ENCODE peak calls at places on chromosome 11, in five cellular contexts. I is GM12878, N is H1, R is K562, Z is HepG2. K is an unnamed sample.

GRCh38 chr11:101428918-101429317 is 154.9 kb downstream of the TRPC6 start:
- DNase-seq in Z (peak), R (no peak), N (no peak), I (no peak), K (no peak)

GRCh38 chr11:29272019-29272654 is 744.7 kb downstream of the KCNA4 start:
- DNase-seq in I (no peak), N (no peak), R (no peak), Z (no peak), K (no peak)

GRCh38 chr11:45266693-45267451 is 19.3 kb downstream of the SYT13 start:
- DNase-seq in N (peak), R (peak), I (no peak), Z (peak), K (no peak)

GRCh38 chr11:131763193-131763890 is 392.9 kb downstream of the NTM start:
- DNase-seq in I (no peak), N (no peak), R (no peak), Z (no peak), K (peak)

GRCh38 chr11:42251984-42252383 is 792.5 kb upstream of the LRRC4C start:
- DNase-seq in Z (no peak), R (no peak), I (no peak), N (no peak), K (no peak)

GRCh38 chr11:115965754-115966504 is 461.7 kb upstream of the CADM1 start:
- DNase-seq in Z (no peak), R (no peak), I (no peak), N (no peak), K (peak)

GRCh38 chr11:107929611-107930200 is 1.5 kb downstream of the RAB39A start:
- DNase-seq in N (peak), Z (no peak), R (no peak), I (no peak), K (peak)

GRCh38 chr11:84563356-84563755 is 1063.8 kb downstream of the DLG2 start:
- DNase-seq in I (no peak), R (no peak), Z (no peak), N (no peak), K (no peak)

GRCh38 chr11:72552399-72552910 is 118.1 kb upstream of the CLPB start:
- DNase-seq in Z (no peak), I (no peak), R (no peak), N (no peak), K (no peak)

GRCh38 chr11:111514216-111515031 is at the start of gene HOATZ:
- DNase-seq in Z (no peak), N (peak), R (peak), I (no peak), K (peak)

GRCh38 chr11:72763823-72764222 is 11.6 kb upstream of the ARAP1 start:
- DNase-seq in N (no peak), I (no peak), Z (no peak), R (no peak), K (no peak)

GRCh38 chr11:123616505-123617198 is 37.8 kb downstream of the SCN3B start:
- DNase-seq in I (no peak), Z (no peak), R (no peak), N (no peak), K (peak)

GRCh38 chr11:115580927-115581680 is 76.9 kb upstream of the CADM1 start:
- DNase-seq in N (no peak), I (no peak), R (peak), Z (no peak), K (peak)

GRCh38 chr11:93484716-93485115 is 58.5 kb downstream of the SMCO4 start:
- DNase-seq in R (no peak), Z (no peak), I (no peak), N (no peak), K (peak)

GRCh38 chr11:112564228-112564955 is 303.7 kb upstream of the PLET1 start:
- DNase-seq in N (no peak), R (no peak), I (no peak), Z (peak), K (no peak)

GRCh38 chr11:96464695-96465307 is 75.0 kb downstream of the JRKL start:
- DNase-seq in N (no peak), Z (peak), I (peak), R (peak), K (peak)

GRCh38 chr11:61092280-61092766 is 10.0 kb upstream of the CD5 start:
- DNase-seq in N (no peak), I (no peak), R (no peak), Z (no peak), K (no peak)

GRCh38 chr11:72641900-72642814 is 32.1 kb downstream of the PDE2A start:
- DNase-seq in I (no peak), Z (no peak), R (peak), N (peak), K (peak)

GRCh38 chr11:110026823-110027626 is 66.2 kb upstream of the ZC3H12C start:
- DNase-seq in R (no peak), N (no peak), I (peak), Z (no peak), K (no peak)

GRCh38 chr11:116842117-116842516 is 4.7 kb upstream of the APOA1 start:
- DNase-seq in R (no peak), N (no peak), I (no peak), Z (no peak), K (no peak)

GRCh38 chr11:57458410-57459111 is 1.8 kb upstream of the RTN4RL2 start:
- DNase-seq in Z (no peak), N (peak), R (peak), I (no peak), K (peak)

GRCh38 chr11:1949922-1950321 is 2.8 kb downstream of the MRPL23 start:
- DNase-seq in N (no peak), R (no peak), I (no peak), Z (no peak), K (no peak)

GRCh38 chr11:22491826-22492225 is 133.8 kb downstream of the FANCF start:
- DNase-seq in Z (no peak), I (no peak), N (no peak), R (no peak), K (peak)

GRCh38 chr11:129375731-129376657 is at the start of gene BARX2:
- DNase-seq in N (peak), Z (peak), I (no peak), R (peak), K (peak)
- H3K27ac ChIP-seq in N (no peak), Z (no peak), I (no peak), R (no peak), K (no peak)

GRCh38 chr11:121478895-121479281 is 26.1 kb upstream of the SORL1-AS1 start:
- DNase-seq in R (no peak), N (no peak), I (no peak), Z (no peak), K (no peak)

GRCh38 chr11:121479355-121479754 is 26.6 kb upstream of the SORL1-AS1 start:
- DNase-seq in I (no peak), N (peak), R (no peak), Z (no peak), K (no peak)

GRCh38 chr11:121476379-121477032 is 23.7 kb upstream of the SORL1-AS1 start:
- DNase-seq in N (no peak), R (no peak), Z (peak), I (no peak), K (no peak)

GRCh38 chr11:121479839-121480238 is 27.1 kb upstream of the SORL1-AS1 start:
- DNase-seq in R (no peak), I (no peak), N (no peak), Z (no peak), K (no peak)

DNA sequence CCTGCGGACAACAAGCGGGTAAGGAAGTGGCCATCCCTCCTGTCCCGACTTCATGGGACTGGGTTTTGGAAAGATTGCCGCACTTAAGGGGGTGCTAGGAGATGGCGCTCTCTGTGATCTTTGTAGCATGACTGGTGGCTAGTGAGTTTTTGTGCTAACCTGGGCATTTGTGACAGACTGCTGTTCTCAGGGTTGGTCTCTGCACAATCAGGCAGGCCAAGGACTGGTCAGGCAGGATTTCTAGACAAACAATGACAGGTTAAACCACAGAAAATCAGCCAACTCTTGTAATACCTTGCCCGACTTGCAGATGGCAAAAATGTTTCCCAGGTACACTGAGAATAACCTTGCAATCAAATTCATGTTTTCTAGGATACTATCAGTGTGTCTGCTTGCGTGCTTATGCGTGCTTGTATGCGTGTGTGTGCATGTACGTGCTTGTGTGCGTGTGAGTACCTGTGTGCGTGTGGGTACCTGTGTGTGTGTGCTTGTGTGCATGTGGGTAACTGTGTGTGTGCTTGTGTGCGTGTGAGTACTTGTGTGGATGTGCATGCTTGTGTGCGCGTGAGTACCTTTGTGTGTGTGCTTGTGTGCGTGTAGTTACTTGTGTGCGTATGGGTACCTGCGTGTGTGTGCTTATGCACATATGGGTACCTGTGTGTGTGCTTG is 25.6 kb upstream of the SORL1-AS1 start:
- DNase-seq in N (no peak), Z (no peak), R (no peak), I (no peak), K (no peak)
- TF ChIP-seq EP300 in N (no peak), Z (no peak), R (no peak), I (no peak), K (no peak)

GRCh38 chr11:120336641-120337132 is 474 bp downstream of the ARHGEF12 start:
- DNase-seq in I (no peak), Z (no peak), R (peak), N (peak), K (no peak)

GRCh38 chr11:120337896-120338840 is 2.0 kb downstream of the ARHGEF12 start:
- DNase-seq in Z (peak), N (no peak), R (peak), I (no peak), K (no peak)

GRCh38 chr11:120335596-120335927 is 651 bp upstream of the ARHGEF12 start:
- DNase-seq in Z (no peak), N (no peak), R (no peak), I (no peak), K (no peak)

GRCh38 chr11:120335928-120336640 is at the start of gene ARHGEF12:
- DNase-seq in I (peak), N (peak), Z (peak), R (peak), K (peak)

DNA sequence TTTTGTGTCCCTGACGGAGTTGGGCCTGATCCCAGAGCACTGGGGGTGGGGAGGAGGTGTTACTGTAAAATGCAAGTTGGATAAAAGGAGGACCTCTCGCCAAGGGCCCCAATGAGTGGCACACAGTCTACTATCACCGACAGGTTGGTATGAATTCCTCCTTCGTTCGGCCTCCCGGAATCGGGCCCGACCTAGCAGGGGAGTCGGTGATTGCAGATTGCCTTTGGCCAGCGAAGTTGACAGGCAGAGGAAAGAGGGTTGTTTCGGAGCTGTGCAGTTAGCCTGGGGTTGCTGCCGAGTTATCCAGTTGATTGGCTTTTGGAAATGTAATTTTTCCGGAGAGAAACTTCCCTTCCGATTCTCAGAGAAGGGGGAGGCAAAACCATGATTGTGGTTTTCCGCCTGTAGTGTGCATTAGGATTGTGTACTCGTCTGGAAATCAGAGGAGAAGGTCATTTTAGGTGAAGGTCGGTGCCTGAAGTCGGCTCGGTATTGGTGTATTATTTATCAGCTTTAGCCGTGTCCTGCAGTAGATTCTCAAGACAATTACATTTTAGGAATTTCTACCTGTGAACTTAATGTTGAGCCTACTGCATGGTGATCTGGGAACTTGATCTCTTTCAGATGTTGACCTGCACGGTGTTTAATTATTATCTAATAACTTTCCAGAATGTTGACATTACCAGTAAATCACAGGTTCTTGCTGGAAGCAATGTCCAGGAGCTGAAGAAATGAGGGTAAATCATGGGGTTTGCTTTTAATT is 1.1 kb downstream of the ARHGEF12 start:
- DNase-seq in R (no peak), Z (peak), I (no peak), N (no peak), K (peak)
- TF ChIP-seq JUND in R (no peak), Z (no peak), I (no peak), N (no peak), K (no peak)

GRCh38 chr11:17650601-17650911 is 68.8 kb upstream of the MYOD1 start:
- DNase-seq in Z (no peak), I (no peak), R (no peak), N (no peak), K (no peak)
- H3K27ac ChIP-seq in Z (no peak), I (no peak), R (no peak), N (no peak), K (no peak)

DNA sequence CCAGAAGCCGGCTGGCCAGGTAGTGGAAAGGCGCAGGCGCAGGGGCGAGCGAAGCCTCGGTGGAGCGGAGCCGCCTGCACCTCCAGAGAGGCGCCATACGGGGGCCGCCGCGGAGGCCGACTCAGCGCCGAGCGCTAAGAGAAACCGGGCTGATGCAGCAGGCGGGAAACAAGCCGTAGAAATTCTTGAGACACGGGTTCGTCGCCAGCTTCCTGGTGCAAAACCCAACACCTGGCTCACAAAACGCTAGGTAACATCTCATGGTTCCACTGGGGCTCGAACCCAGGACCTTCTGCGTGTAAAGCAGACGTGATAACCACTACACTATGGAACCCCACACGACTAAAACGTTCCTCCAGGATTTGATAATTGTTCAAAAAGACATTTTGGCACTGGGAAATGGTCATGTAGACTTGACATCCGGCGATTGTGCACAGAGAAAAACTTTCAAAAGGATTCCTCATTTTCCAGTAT is 39.1 kb downstream of the OR4D9 start:
- DNase-seq in I (peak), R (peak), Z (peak), N (peak), K (peak)
- TF ChIP-seq EP300 in I (no peak), R (peak), Z (no peak), N (no peak), K (no peak)

K was measured in SK-N-SH.